ENCODE peak calls at places on chromosome 1, in four cellular contexts. One of them, this sample, is unnamed.

GRCh38 chr1:172143384-172144025 is 277.0 kb upstream of the C1orf105 start:
- DNase-seq in Panc1: no peak
- DNase-seq in heart left ventricle: no peak
- DNase-seq in thoracic aorta: no peak
- DNase-seq in this sample: no peak

GRCh38 chr1:30422251-30422650 is 301.1 kb downstream of the MATN1 start:
- DNase-seq in Panc1: no peak
- DNase-seq in heart left ventricle: no peak
- DNase-seq in thoracic aorta: no peak
- DNase-seq in this sample: no peak

GRCh38 chr1:14778882-14779594 is 180.6 kb downstream of the KAZN start:
- DNase-seq in Panc1: no peak
- DNase-seq in heart left ventricle: no peak
- DNase-seq in thoracic aorta: no peak
- DNase-seq in this sample: no peak

GRCh38 chr1:159779403-159779851 is 1.3 kb upstream of the DUSP23 start:
- DNase-seq in Panc1: no peak
- DNase-seq in heart left ventricle: no peak
- DNase-seq in thoracic aorta: peak; percentile 7
- DNase-seq in this sample: peak; percentile 55

GRCh38 chr1:28580706-28581530 is 11.1 kb upstream of the RAB42 start:
- DNase-seq in Panc1: no peak
- DNase-seq in heart left ventricle: no peak
- DNase-seq in thoracic aorta: no peak
- DNase-seq in this sample: no peak

GRCh38 chr1:178538192-178538916 is 25.4 kb downstream of the TEX35 start:
- DNase-seq in Panc1: no peak
- DNase-seq in heart left ventricle: peak; percentile 66
- DNase-seq in thoracic aorta: no peak
- DNase-seq in this sample: no peak

GRCh38 chr1:90730247-90731022 is 13.3 kb upstream of the BARHL2 start:
- DNase-seq in Panc1: no peak
- DNase-seq in heart left ventricle: no peak
- DNase-seq in thoracic aorta: no peak
- DNase-seq in this sample: no peak

GRCh38 chr1:172401907-172402306 is 18.6 kb upstream of the C1orf105 start:
- DNase-seq in Panc1: no peak
- DNase-seq in heart left ventricle: no peak
- DNase-seq in thoracic aorta: no peak
- DNase-seq in this sample: no peak

GRCh38 chr1:53944469-53945182 is 873 bp downstream of the IFT25 start:
- DNase-seq in Panc1: no peak
- DNase-seq in heart left ventricle: no peak
- DNase-seq in thoracic aorta: no peak
- DNase-seq in this sample: no peak

GRCh38 chr1:31111290-31111951 is 45.9 kb upstream of the PUM1 start:
- DNase-seq in Panc1: no peak
- DNase-seq in heart left ventricle: peak; percentile 71
- DNase-seq in thoracic aorta: no peak
- DNase-seq in this sample: no peak

GRCh38 chr1:112298558-112298957 is 97.5 kb upstream of the CTTNBP2NL start:
- DNase-seq in Panc1: peak; percentile 5
- DNase-seq in heart left ventricle: no peak
- DNase-seq in thoracic aorta: no peak
- DNase-seq in this sample: no peak

GRCh38 chr1:209647212-209647611 is 5.0 kb downstream of the LAMB3 start:
- DNase-seq in Panc1: no peak
- DNase-seq in heart left ventricle: no peak
- DNase-seq in thoracic aorta: no peak
- DNase-seq in this sample: no peak

GRCh38 chr1:2210084-2210653 is 15.6 kb upstream of the FAAP20 start:
- DNase-seq in Panc1: no peak
- DNase-seq in heart left ventricle: peak; percentile 45
- DNase-seq in thoracic aorta: no peak
- DNase-seq in this sample: no peak

GRCh38 chr1:212606734-212607205 is 1.8 kb upstream of the ATF3 start:
- DNase-seq in Panc1: no peak
- DNase-seq in heart left ventricle: peak; percentile 65
- DNase-seq in thoracic aorta: no peak
- DNase-seq in this sample: no peak

GRCh38 chr1:24642481-24643361 is at the start of gene SRRM1:
- DNase-seq in Panc1: peak; percentile 98
- DNase-seq in heart left ventricle: peak; percentile 99
- DNase-seq in thoracic aorta: peak; percentile 95
- DNase-seq in this sample: peak; percentile 100

GRCh38 chr1:168945870-168946269 is 160.6 kb upstream of the ATP1B1 start:
- DNase-seq in Panc1: no peak
- DNase-seq in heart left ventricle: no peak
- DNase-seq in thoracic aorta: no peak
- DNase-seq in this sample: peak; percentile 48

GRCh38 chr1:221429262-221429661 is 312.6 kb downstream of the DUSP10 start:
- DNase-seq in Panc1: no peak
- DNase-seq in heart left ventricle: no peak
- DNase-seq in thoracic aorta: no peak
- DNase-seq in this sample: no peak

GRCh38 chr1:242430956-242431355 is 93.5 kb downstream of the PLD5 start:
- DNase-seq in Panc1: no peak
- DNase-seq in heart left ventricle: no peak
- DNase-seq in thoracic aorta: no peak
- DNase-seq in this sample: no peak

GRCh38 chr1:242427519-242427918 is 97.0 kb downstream of the PLD5 start:
- DNase-seq in Panc1: no peak
- DNase-seq in heart left ventricle: no peak
- DNase-seq in thoracic aorta: no peak
- DNase-seq in this sample: no peak

GRCh38 chr1:242428403-242429190 is 95.9 kb downstream of the PLD5 start:
- DNase-seq in Panc1: no peak
- DNase-seq in heart left ventricle: no peak
- DNase-seq in thoracic aorta: no peak
- DNase-seq in this sample: no peak

GRCh38 chr1:242426271-242426905 is 98.1 kb downstream of the PLD5 start:
- DNase-seq in Panc1: no peak
- DNase-seq in heart left ventricle: no peak
- DNase-seq in thoracic aorta: no peak
- DNase-seq in this sample: no peak

GRCh38 chr1:242425232-242425631 is 99.3 kb downstream of the PLD5 start:
- DNase-seq in Panc1: no peak
- DNase-seq in heart left ventricle: no peak
- DNase-seq in thoracic aorta: no peak
- DNase-seq in this sample: no peak
- TF ChIP-seq CTCF in Panc1: peak; percentile 41
- TF ChIP-seq CTCF in heart left ventricle: no peak
- TF ChIP-seq CTCF in thoracic aorta: no peak
- TF ChIP-seq CTCF in this sample: no peak

GRCh38 chr1:9670085-9670484 is 18.6 kb downstream of the PIK3CD start:
- DNase-seq in Panc1: no peak
- DNase-seq in heart left ventricle: no peak
- DNase-seq in thoracic aorta: no peak
- DNase-seq in this sample: no peak
- H3K4me1 ChIP-seq in Panc1: peaks cover 3% of the 10 kb centered on the region
- H3K4me1 ChIP-seq in heart left ventricle: no peaks in the 10 kb centered on the region
- H3K4me1 ChIP-seq in thoracic aorta: no peaks in the 10 kb centered on the region
- H3K4me1 ChIP-seq in this sample: no peaks in the 10 kb centered on the region

GRCh38 chr1:226046240-226046639 is 16.3 kb upstream of the H3-3A start:
- DNase-seq in Panc1: no peak
- DNase-seq in heart left ventricle: no peak
- DNase-seq in thoracic aorta: no peak
- DNase-seq in this sample: no peak
- TF ChIP-seq CTCF in Panc1: no peak
- TF ChIP-seq CTCF in heart left ventricle: no peak
- TF ChIP-seq CTCF in thoracic aorta: no peak
- TF ChIP-seq CTCF in this sample: no peak

GRCh38 chr1:155967410-155968400 is 10.6 kb downstream of the ARHGEF2 start:
- DNase-seq in Panc1: no peak
- DNase-seq in heart left ventricle: no peak
- DNase-seq in thoracic aorta: no peak
- DNase-seq in this sample: no peak
- H3K4me1 ChIP-seq in Panc1: peaks cover 52% of the 10 kb centered on the region
- H3K4me1 ChIP-seq in heart left ventricle: peaks cover 63% of the 10 kb centered on the region
- H3K4me1 ChIP-seq in thoracic aorta: peaks cover 70% of the 10 kb centered on the region
- H3K4me1 ChIP-seq in this sample: peaks cover 57% of the 10 kb centered on the region

DNA sequence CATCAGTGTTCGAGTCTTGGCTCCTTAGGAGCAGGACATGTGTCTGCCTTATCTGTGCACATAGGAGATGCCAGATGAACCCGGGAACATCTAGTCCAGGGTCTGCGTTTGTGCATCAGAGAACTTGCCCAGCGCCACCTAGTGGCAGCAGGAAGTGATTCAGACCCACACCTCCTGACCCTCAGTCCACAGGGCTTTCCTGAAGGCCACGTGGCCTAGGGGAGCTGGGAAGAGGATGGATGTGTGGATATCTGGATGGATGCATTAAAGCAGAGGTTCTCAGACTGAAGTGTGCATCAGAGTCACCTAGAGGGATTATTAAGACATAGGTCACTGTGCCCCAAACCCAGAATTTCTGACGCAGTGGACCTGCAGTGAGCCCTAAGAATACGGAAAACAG is 37.3 kb downstream of the CAPN8 start:
- DNase-seq in Panc1: no peak
- DNase-seq in heart left ventricle: no peak
- DNase-seq in thoracic aorta: no peak
- DNase-seq in this sample: peak; percentile 30
- TF ChIP-seq CTCF in Panc1: peak; percentile 44
- TF ChIP-seq CTCF in heart left ventricle: peak; percentile 42
- TF ChIP-seq CTCF in thoracic aorta: peak; percentile 43
- TF ChIP-seq CTCF in this sample: peak; percentile 46

GRCh38 chr1:229024528-229025119 is 246.3 kb upstream of the RAB4A start:
- DNase-seq in Panc1: peak; percentile 8
- DNase-seq in heart left ventricle: no peak
- DNase-seq in thoracic aorta: peak; percentile 77
- DNase-seq in this sample: peak; percentile 31
- H3K4me1 ChIP-seq in Panc1: no peaks in the 10 kb centered on the region
- H3K4me1 ChIP-seq in heart left ventricle: no peaks in the 10 kb centered on the region
- H3K4me1 ChIP-seq in thoracic aorta: no peaks in the 10 kb centered on the region
- H3K4me1 ChIP-seq in this sample: peaks cover 15% of the 10 kb centered on the region

DNA sequence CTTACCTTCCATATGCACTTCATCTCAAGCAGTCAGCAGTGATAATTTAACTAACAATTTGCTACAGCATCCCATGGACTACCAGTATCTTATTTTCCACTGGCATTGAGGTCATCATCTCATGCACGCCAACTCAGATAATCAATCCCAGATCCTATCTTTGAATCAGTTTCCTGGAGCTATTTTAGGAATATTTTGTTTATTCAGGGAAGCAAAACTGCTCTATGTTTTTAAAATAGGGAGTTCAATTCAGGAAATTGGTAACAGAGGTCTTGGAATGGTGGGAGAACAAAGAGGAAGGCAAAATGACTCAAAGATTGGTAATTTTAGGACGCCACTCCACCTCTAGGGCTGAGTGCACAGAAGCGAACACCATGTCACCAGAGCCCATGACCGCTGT is 71.8 kb upstream of the CNIH3 start:
- DNase-seq in Panc1: no peak
- DNase-seq in heart left ventricle: no peak
- DNase-seq in thoracic aorta: no peak
- DNase-seq in this sample: no peak
- TF ChIP-seq CTCF in Panc1: no peak
- TF ChIP-seq CTCF in heart left ventricle: no peak
- TF ChIP-seq CTCF in thoracic aorta: no peak
- TF ChIP-seq CTCF in this sample: no peak

DNA sequence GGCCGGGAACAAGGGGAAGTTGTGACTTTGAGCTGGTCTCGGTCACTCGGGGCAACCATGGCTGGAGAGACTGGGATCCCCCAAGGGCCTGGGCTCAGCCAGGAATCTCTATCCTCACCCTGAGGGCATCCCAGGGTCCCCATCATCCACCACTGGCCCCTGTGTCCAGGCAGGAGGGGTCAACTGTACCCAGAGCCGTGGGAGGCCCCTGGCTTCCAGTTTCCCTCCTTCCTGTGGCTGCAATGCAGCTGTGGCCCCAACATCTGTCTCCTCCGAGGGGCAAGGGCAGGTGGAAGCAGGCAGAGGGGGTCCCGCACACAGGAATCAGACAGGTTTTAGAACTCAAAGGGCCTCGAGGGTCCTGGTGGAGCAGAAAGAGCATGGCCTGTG is 332.7 kb upstream of the VAMP3 start:
- DNase-seq in Panc1: no peak
- DNase-seq in heart left ventricle: no peak
- DNase-seq in thoracic aorta: no peak
- DNase-seq in this sample: no peak
- H3K4me1 ChIP-seq in Panc1: no peaks in the 10 kb centered on the region
- H3K4me1 ChIP-seq in heart left ventricle: no peaks in the 10 kb centered on the region
- H3K4me1 ChIP-seq in thoracic aorta: no peaks in the 10 kb centered on the region
- H3K4me1 ChIP-seq in this sample: no peaks in the 10 kb centered on the region

GRCh38 chr1:11688506-11688905 is 3.0 kb upstream of the DRAXIN start:
- DNase-seq in Panc1: no peak
- DNase-seq in heart left ventricle: no peak
- DNase-seq in thoracic aorta: no peak
- DNase-seq in this sample: no peak

GRCh38 chr1:11682287-11682771 is 1.4 kb upstream of the MAD2L2 start:
- DNase-seq in Panc1: no peak
- DNase-seq in heart left ventricle: no peak
- DNase-seq in thoracic aorta: no peak
- DNase-seq in this sample: no peak

GRCh38 chr1:11684070-11684469 is 3.1 kb upstream of the MAD2L2 start:
- DNase-seq in Panc1: no peak
- DNase-seq in heart left ventricle: no peak
- DNase-seq in thoracic aorta: no peak
- DNase-seq in this sample: no peak

GRCh38 chr1:11682799-11683198 is 1.9 kb upstream of the MAD2L2 start:
- DNase-seq in Panc1: no peak
- DNase-seq in heart left ventricle: no peak
- DNase-seq in thoracic aorta: no peak
- DNase-seq in this sample: no peak

GRCh38 chr1:11685210-11685752 is 4.3 kb upstream of the MAD2L2 start:
- DNase-seq in Panc1: no peak
- DNase-seq in heart left ventricle: no peak
- DNase-seq in thoracic aorta: no peak
- DNase-seq in this sample: no peak
- TF ChIP-seq CTCF in Panc1: no peak
- TF ChIP-seq CTCF in heart left ventricle: no peak
- TF ChIP-seq CTCF in thoracic aorta: no peak
- TF ChIP-seq CTCF in this sample: no peak